ENCODE peak calls at places on chromosome 21, in five cellular contexts. X, T, Z, Q and W are unnamed samples.

GRCh38 chr21:26843912-26844257 is 1.3 kb downstream of the ADAMTS1 start:
- DNase-seq in X (no peak), T (no peak), Z (no peak), Q (no peak), W (peak; percentile 55)

GRCh38 chr21:36749935-36750578 is 51.1 kb downstream of the SIM2 start:
- DNase-seq in X (no peak), T (no peak), Z (no peak), Q (no peak), W (peak; percentile 44)

GRCh38 chr21:35014302-35015044 is 34.6 kb downstream of the RUNX1 start:
- DNase-seq in X (no peak), T (no peak), Z (no peak), Q (no peak), W (peak; percentile 33)

GRCh38 chr21:35404247-35404646 is 355.1 kb upstream of the RUNX1 start:
- DNase-seq in X (no peak), T (no peak), Z (no peak), Q (no peak), W (no peak)

GRCh38 chr21:35015435-35016024 is 33.6 kb downstream of the RUNX1 start:
- DNase-seq in X (no peak), T (no peak), Z (no peak), Q (no peak), W (no peak)

GRCh38 chr21:35163381-35163780 is 114.3 kb upstream of the RUNX1 start:
- DNase-seq in X (no peak), T (no peak), Z (no peak), Q (no peak), W (peak; percentile 59)

GRCh38 chr21:35828161-35828560 is 232.2 kb downstream of the SETD4 start:
- DNase-seq in X (no peak), T (no peak), Z (no peak), Q (no peak), W (no peak)

GRCh38 chr21:26110703-26111102 is 59.9 kb downstream of the APP start:
- DNase-seq in X (no peak), T (no peak), Z (no peak), Q (no peak), W (no peak)

GRCh38 chr21:36129219-36129618 is 5.7 kb upstream of the CBR3 start:
- DNase-seq in X (no peak), T (no peak), Z (no peak), Q (no peak), W (no peak)

GRCh38 chr21:34603002-34603709 is 11.8 kb downstream of the RCAN1 start:
- DNase-seq in X (no peak), T (peak; percentile 63), Z (peak; percentile 59), Q (peak; percentile 73), W (peak; percentile 70)

GRCh38 chr21:27507695-27508094 is 540.8 kb upstream of the ADAMTS5 start:
- DNase-seq in X (no peak), T (no peak), Z (no peak), Q (no peak), W (no peak)

GRCh38 chr21:33813832-33814231 is 101.8 kb downstream of the ATP5PO start:
- DNase-seq in X (no peak), T (no peak), Z (no peak), Q (no peak), W (no peak)

GRCh38 chr21:37266515-37267221 is 466 bp downstream of the VPS26C start:
- DNase-seq in X (no peak), T (no peak), Z (peak; percentile 27), Q (peak; percentile 57), W (peak; percentile 42)

GRCh38 chr21:35933466-35933865 is 126.9 kb downstream of the SETD4 start:
- DNase-seq in X (no peak), T (no peak), Z (no peak), Q (no peak), W (peak; percentile 86)

GRCh38 chr21:34989337-34990151 is 59.6 kb downstream of the RUNX1 start:
- DNase-seq in X (no peak), T (no peak), Z (no peak), Q (no peak), W (no peak)

GRCh38 chr21:27569831-27570230 is 602.9 kb upstream of the ADAMTS5 start:
- DNase-seq in X (no peak), T (no peak), Z (no peak), Q (no peak), W (no peak)

GRCh38 chr21:36534656-36535055 is 54.7 kb upstream of the CLDN14 start:
- DNase-seq in X (no peak), T (no peak), Z (no peak), Q (no peak), W (no peak)

GRCh38 chr21:36104306-36105300 is 30.3 kb upstream of the CBR3 start:
- DNase-seq in X (no peak), T (peak; percentile 40), Z (no peak), Q (peak; percentile 33), W (peak; percentile 26)

GRCh38 chr21:23986214-23986613 is 1621.1 kb downstream of the MRPL39 start:
- DNase-seq in X (no peak), T (no peak), Z (no peak), Q (no peak), W (no peak)

GRCh38 chr21:34819357-34819999 is 150.7 kb downstream of the CLIC6 start:
- DNase-seq in X (no peak), T (no peak), Z (no peak), Q (no peak), W (no peak)

GRCh38 chr21:41425588-41425953 is 468 bp upstream of the MX1 start:
- DNase-seq in X (no peak), T (no peak), Z (no peak), Q (no peak), W (no peak)

GRCh38 chr21:41247561-41247968 is 69.0 kb upstream of the FAM3B start:
- DNase-seq in X (no peak), T (no peak), Z (peak; percentile 28), Q (no peak), W (peak; percentile 76)

GRCh38 chr21:35905973-35906357 is 154.4 kb downstream of the SETD4 start:
- DNase-seq in X (no peak), T (no peak), Z (no peak), Q (no peak), W (no peak)

GRCh38 chr21:25970254-25970930 is 200.2 kb downstream of the APP start:
- DNase-seq in X (no peak), T (no peak), Z (no peak), Q (no peak), W (no peak)

GRCh38 chr21:20943476-20944085 is 54.6 kb upstream of the NCAM2 start:
- DNase-seq in X (no peak), T (no peak), Z (no peak), Q (no peak), W (no peak)

GRCh38 chr21:34180826-34181359 is 107.5 kb downstream of the MRPS6 start:
- DNase-seq in X (no peak), T (no peak), Z (peak; percentile 28), Q (no peak), W (no peak)

GRCh38 chr21:34630536-34631143 is 15.7 kb upstream of the RCAN1 start:
- DNase-seq in X (peak; percentile 33), T (peak; percentile 72), Z (peak; percentile 44), Q (peak; percentile 63), W (peak; percentile 60)

GRCh38 chr21:14262039-14262438 is 46.1 kb downstream of the RBM11 start:
- DNase-seq in X (no peak), T (no peak), Z (no peak), Q (no peak), W (no peak)

GRCh38 chr21:42474043-42474831 is 21.8 kb downstream of the RSPH1 start:
- DNase-seq in X (no peak), T (no peak), Z (peak; percentile 41), Q (peak; percentile 43), W (no peak)

GRCh38 chr21:42475526-42476492 is 20.2 kb downstream of the RSPH1 start:
- DNase-seq in X (no peak), T (no peak), Z (no peak), Q (no peak), W (no peak)

GRCh38 chr21:42474982-42475381 is 21.0 kb downstream of the RSPH1 start:
- DNase-seq in X (no peak), T (no peak), Z (no peak), Q (peak; percentile 65), W (no peak)

GRCh38 chr21:42478504-42478903 is 17.5 kb downstream of the RSPH1 start:
- DNase-seq in X (peak; percentile 80), T (no peak), Z (no peak), Q (no peak), W (no peak)

DNA sequence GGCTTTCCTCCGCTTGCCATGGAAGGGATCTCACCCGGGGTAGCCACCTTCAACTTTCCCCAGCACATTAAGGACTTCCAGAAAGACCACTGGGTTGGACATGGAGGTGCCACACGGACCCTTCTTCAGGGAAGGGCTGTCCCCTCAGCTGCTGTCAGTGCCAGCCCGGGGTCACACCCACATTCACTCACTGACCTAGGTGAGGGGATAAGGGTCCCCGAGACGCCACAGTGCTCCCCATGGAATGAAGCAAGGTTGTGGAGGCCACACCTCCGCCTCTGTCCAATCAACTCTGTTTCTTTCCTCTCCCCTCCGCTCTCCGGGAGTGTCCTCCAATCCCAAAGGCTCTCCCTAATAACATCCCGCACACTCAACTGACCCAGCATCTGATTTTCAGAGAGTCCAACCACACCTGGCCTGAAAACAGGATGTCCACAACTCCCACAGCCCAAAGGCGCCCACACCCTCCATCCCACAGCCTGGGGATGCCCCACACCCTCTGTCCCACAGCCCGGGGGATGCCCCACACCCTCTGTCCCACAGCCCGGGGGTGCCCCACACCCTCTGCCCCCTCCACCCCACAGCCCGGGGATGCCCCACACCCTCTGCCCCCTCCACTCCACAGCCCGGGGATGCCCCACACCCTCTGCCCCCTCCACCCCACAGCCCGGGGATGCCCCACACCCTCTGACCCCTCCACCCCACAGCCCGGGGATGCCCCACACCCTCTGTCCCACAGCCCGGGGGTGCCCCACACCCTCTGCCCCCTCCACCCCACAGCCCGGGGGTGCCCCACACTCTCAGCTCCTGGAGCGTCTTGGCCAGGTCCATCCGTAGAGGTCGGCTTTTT is 19.3 kb downstream of the RSPH1 start:
- DNase-seq in X (no peak), T (no peak), Z (no peak), Q (no peak), W (no peak)
- TF ChIP-seq MXI1 in X (no peak), T (no peak), Z (no peak), Q (no peak), W (no peak)

GRCh38 chr21:44337428-44337827 is 1.8 kb downstream of the CFAP410 start:
- DNase-seq in X (no peak), T (no peak), Z (no peak), Q (no peak), W (no peak)
- TF ChIP-seq MXI1 in X (no peak), T (no peak), Z (no peak), Q (no peak), W (no peak)

DNA sequence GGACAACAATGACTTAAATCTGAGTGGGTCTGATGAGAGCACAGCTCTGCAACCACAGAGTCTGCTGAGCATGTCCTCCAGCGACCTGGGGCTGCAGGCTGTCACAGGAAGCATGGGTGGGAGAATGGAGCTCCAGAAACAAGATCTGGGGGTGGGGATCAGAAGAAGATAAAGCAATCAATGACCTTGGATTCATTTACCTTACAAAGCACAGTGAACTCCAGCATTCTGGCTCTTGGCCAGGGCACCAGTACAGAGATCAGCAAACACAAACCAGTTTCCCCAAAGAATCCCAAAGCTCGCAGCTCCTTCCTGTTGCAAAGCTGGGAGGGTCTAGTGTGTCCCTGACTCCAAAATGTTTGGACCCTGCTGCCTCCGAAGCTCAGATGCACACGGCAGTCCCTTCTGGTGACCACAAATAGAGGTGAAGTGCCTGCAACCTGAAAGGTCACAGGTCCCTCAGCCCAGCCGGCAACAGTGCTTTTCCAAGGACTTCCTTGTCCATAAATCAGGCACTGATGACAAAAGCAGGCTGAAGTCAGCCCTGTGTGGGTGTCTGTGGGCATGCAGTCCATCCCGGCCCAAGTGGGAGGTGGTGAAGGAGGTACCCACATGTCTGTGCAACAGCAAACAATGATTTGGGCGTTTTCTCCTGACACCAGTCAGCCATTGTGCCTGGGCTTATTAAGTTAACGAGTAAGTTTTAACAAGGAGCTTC is 76.1 kb downstream of the SH3BGR start:
- DNase-seq in X (no peak), T (no peak), Z (peak; percentile 67), Q (no peak), W (no peak)
- TF ChIP-seq MXI1 in X (no peak), T (no peak), Z (no peak), Q (no peak), W (no peak)

GRCh38 chr21:38487906-38488639 is 10.2 kb downstream of the ERG start:
- DNase-seq in X (no peak), T (no peak), Z (no peak), Q (no peak), W (no peak)
- TF ChIP-seq MXI1 in X (no peak), T (no peak), Z (no peak), Q (no peak), W (no peak)